ENCODE peak calls at places on chromosomes 1 and 21, in four cellular contexts. H, Q, B and G are unnamed samples.

GRCh38 chr1:94753171-94753972 is 66.8 kb upstream of the SLC44A3 start:
- DNase-seq in H (peak), Q (peak), B (no peak), G (no peak)

GRCh38 chr1:181260994-181261393 is 172.5 kb downstream of the IER5 start:
- DNase-seq in H (no peak), Q (no peak), B (no peak), G (no peak)

GRCh38 chr1:85330206-85330605 is 53.8 kb upstream of the BCL10 start:
- DNase-seq in H (no peak), Q (peak), B (peak), G (peak)

GRCh38 chr1:50474859-50475809 is 51.9 kb upstream of the DMRTA2 start:
- DNase-seq in H (no peak), Q (peak), B (peak), G (no peak)

GRCh38 chr21:28826569-28826968 is 166.1 kb downstream of the LTN1 start:
- DNase-seq in H (no peak), Q (no peak), B (no peak), G (no peak)

GRCh38 chr1:172971241-172971640 is 79.5 kb downstream of the TNFSF18 start:
- DNase-seq in H (no peak), Q (no peak), B (no peak), G (no peak)

GRCh38 chr1:162605225-162605927 is 26.9 kb upstream of the DDR2 start:
- DNase-seq in H (no peak), Q (peak), B (peak), G (peak)

GRCh38 chr1:3587133-3587733 is 24.1 kb downstream of the MEGF6 start:
- DNase-seq in H (no peak), Q (peak), B (peak), G (no peak)

GRCh38 chr1:17176306-17177061 is 28.4 kb upstream of the PADI1 start:
- DNase-seq in H (no peak), Q (no peak), B (no peak), G (no peak)

GRCh38 chr1:115840615-115841460 is at the start of gene NHLH2:
- DNase-seq in H (no peak), Q (no peak), B (no peak), G (no peak)

GRCh38 chr1:203629509-203630082 is 3.0 kb downstream of the ATP2B4 start:
- DNase-seq in H (peak), Q (peak), B (no peak), G (no peak)

GRCh38 chr1:72241397-72241796 is 40.9 kb downstream of the NEGR1 start:
- DNase-seq in H (no peak), Q (peak), B (no peak), G (no peak)

GRCh38 chr1:156232222-156232621 is 9.8 kb upstream of the BGLAP start:
- DNase-seq in H (no peak), Q (no peak), B (no peak), G (no peak)

GRCh38 chr1:195731385-195731784 is 876.9 kb downstream of the KCNT2 start:
- DNase-seq in H (no peak), Q (no peak), B (no peak), G (no peak)

GRCh38 chr1:198680174-198680871 is 41.5 kb downstream of the PTPRC start:
- DNase-seq in H (no peak), Q (no peak), B (no peak), G (no peak)

GRCh38 chr1:90175490-90176157 is 180.7 kb downstream of the ZNF326 start:
- DNase-seq in H (no peak), Q (peak), B (no peak), G (no peak)

GRCh38 chr1:21567241-21568005 is 58.2 kb downstream of the ALPL start:
- DNase-seq in H (no peak), Q (no peak), B (no peak), G (peak)

GRCh38 chr1:35573198-35573775 is at the start of gene TFAP2E:
- DNase-seq in H (no peak), Q (no peak), B (peak), G (no peak)

GRCh38 chr21:45283019-45283610 is 4.6 kb downstream of the POFUT2 start:
- DNase-seq in H (no peak), Q (no peak), B (no peak), G (no peak)

GRCh38 chr1:3403388-3404179 is 50.9 kb upstream of the ARHGEF16 start:
- DNase-seq in H (no peak), Q (no peak), B (no peak), G (no peak)

GRCh38 chr1:46396429-46397398 is 2.6 kb downstream of the FAAH start:
- DNase-seq in H (no peak), Q (no peak), B (no peak), G (no peak)

GRCh38 chr1:48543854-48544253 is 71.8 kb upstream of the SPATA6 start:
- DNase-seq in H (no peak), Q (no peak), B (no peak), G (no peak)

GRCh38 chr1:7379445-7379971 is 391.6 kb upstream of the VAMP3 start:
- DNase-seq in H (peak), Q (peak), B (no peak), G (peak)

GRCh38 chr1:236982380-236982779 is 21.9 kb downstream of the MT1HL1 start:
- DNase-seq in H (no peak), Q (no peak), B (no peak), G (no peak)

GRCh38 chr1:212060632-212061472 is 25.3 kb downstream of the DTL start:
- DNase-seq in H (no peak), Q (no peak), B (no peak), G (no peak)

GRCh38 chr1:47449702-47450552 is 12.1 kb downstream of the FOXD2 start:
- DNase-seq in H (peak), Q (peak), B (peak), G (no peak)

GRCh38 chr21:45390831-45391742 is 13.9 kb upstream of the COL18A1 start:
- DNase-seq in H (peak), Q (no peak), B (no peak), G (no peak)

GRCh38 chr1:115862406-115862805 is 21.5 kb upstream of the NHLH2 start:
- DNase-seq in H (no peak), Q (no peak), B (no peak), G (no peak)

GRCh38 chr1:94416901-94417701 is 1.1 kb upstream of the ABCD3 start:
- DNase-seq in H (no peak), Q (peak), B (peak), G (no peak)

GRCh38 chr1:229059671-229060079 is 211.2 kb upstream of the RAB4A start:
- DNase-seq in H (peak), Q (peak), B (no peak), G (no peak)

GRCh38 chr1:119275145-119275929 is 93.2 kb upstream of the HAO2 start:
- DNase-seq in H (no peak), Q (peak), B (peak), G (peak)

GRCh38 chr1:222769968-222770620 is 33.1 kb downstream of the FAM177B start:
- DNase-seq in H (no peak), Q (no peak), B (no peak), G (no peak)

GRCh38 chr21:44295646-44296045 is 4.2 kb upstream of the PFKL start:
- DNase-seq in H (no peak), Q (no peak), B (no peak), G (no peak)

GRCh38 chr1:2233997-2234761 is 6.1 kb downstream of the SKI start:
- DNase-seq in H (peak), Q (peak), B (peak), G (peak)

GRCh38 chr1:98669355-98670296 is 8.1 kb downstream of the SNX7 start:
- DNase-seq in H (no peak), Q (no peak), B (no peak), G (no peak)

GRCh38 chr1:84352298-84353106 is 45.8 kb upstream of the DNASE2B start:
- DNase-seq in H (no peak), Q (no peak), B (no peak), G (no peak)

GRCh38 chr1:37476460-37477197 is 2.2 kb downstream of the ZC3H12A start:
- DNase-seq in H (peak), Q (peak), B (peak), G (peak)

GRCh38 chr1:63638471-63638870 is 45.3 kb downstream of the PGM1 start:
- DNase-seq in H (no peak), Q (no peak), B (no peak), G (no peak)

GRCh38 chr1:212470059-212470458 is 37.3 kb downstream of the NENF start:
- DNase-seq in H (peak), Q (peak), B (peak), G (peak)

DNA sequence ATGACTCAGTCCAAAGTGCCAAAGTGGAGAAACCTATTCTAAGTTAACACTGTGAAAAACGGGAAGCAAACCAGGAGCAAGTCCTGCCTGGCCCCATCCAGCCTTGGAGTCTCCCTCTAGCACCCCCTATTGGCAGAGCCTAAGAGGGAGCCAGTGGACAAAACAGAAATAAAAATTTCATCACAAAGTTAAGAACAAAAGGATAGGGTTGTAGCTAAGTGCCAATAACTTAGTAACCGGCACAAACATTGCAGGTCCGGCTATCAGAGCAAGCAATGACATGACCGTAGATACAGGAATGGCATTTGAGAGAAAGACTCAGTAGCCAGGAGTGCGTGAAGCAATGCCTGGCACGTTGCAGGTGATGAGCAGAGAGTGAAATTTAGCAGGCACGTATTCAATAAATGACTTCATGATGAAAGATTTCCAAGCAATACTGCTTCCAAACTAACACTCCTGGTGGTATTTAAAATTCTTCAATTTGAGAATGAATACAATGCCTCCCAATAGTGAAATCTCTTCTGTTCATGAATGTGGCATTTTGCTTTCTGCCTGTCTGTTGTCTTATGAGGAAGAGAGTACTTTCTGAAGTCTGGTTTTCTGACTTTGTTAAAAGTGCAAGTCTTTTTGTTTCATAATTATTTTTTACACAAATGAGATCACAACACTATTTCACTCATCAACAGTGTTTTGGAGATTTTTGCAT is 391.0 kb downstream of the OMA1 start:
- DNase-seq in H (peak), Q (no peak), B (peak), G (no peak)
- TF ChIP-seq CTCF in H (peak), Q (peak), B (no peak), G (peak)

GRCh38 chr1:153626929-153627796 is at the start of gene S100A13:
- DNase-seq in H (peak), Q (peak), B (peak), G (peak)
- H3K4me3 ChIP-seq in H (peak), Q (peak), B (peak), G (peak)

DNA sequence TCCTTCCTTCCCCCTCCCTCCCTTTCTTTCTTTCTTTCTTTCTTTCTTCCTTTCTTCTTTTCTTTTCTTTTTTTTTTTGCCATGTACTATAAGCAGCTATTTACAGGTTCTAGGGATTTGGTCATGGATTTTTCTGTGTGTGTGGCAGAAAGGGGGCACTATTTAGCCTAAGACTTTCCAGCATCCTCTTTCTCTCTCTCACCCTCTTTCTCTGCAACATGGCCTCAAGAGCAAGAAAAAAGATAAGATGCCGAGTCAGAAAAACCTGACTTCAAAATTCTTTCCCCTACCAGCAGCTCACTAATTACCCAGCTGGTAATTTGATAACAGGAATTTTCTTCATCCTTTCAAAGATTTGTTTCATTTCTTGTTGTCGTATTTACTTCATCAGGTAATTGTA is 458.3 kb upstream of the ADAMTS5 start:
- DNase-seq in H (no peak), Q (peak), B (no peak), G (no peak)
- TF ChIP-seq CTCF in H (no peak), Q (peak), B (no peak), G (no peak)

GRCh38 chr1:145957443-145958319 is at the start of gene LIX1L:
- DNase-seq in H (peak), Q (peak), B (peak), G (peak)

GRCh38 chr1:145956361-145956760 is 1.5 kb downstream of the LIX1L start:
- DNase-seq in H (no peak), Q (no peak), B (no peak), G (no peak)

GRCh38 chr1:145956776-145957442 is 908 bp downstream of the LIX1L start:
- DNase-seq in H (peak), Q (peak), B (no peak), G (no peak)

GRCh38 chr1:145953861-145954260 is 4.0 kb downstream of the LIX1L start:
- DNase-seq in H (no peak), Q (no peak), B (no peak), G (no peak)

DNA sequence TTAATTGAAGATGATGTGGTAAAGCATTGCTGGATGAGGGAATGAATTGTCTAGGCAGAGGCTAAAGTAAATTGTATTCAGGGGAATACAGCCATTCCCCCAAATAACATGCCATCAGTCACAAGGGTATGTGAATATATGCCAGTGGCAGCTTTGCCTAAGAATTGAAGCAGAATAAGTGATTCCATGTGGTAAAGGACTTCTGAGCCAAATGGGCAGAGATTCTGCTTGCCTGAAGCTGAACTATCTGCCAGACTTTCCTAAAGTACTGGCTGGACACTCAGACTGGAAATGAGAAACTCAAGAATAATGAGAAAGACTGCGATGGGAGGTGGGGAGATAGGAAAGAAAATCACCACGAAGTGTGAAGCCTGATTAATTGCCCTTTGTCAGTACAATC is 2.4 kb downstream of the LIX1L start:
- DNase-seq in H (no peak), Q (no peak), B (no peak), G (no peak)
- H3K4me3 ChIP-seq in H (peak), Q (no peak), B (no peak), G (no peak)

GRCh38 chr1:169899519-169900217 is 6.0 kb upstream of the SCYL3 start:
- DNase-seq in H (no peak), Q (no peak), B (no peak), G (no peak)
- TF ChIP-seq CTCF in H (no peak), Q (no peak), B (no peak), G (no peak)

DNA sequence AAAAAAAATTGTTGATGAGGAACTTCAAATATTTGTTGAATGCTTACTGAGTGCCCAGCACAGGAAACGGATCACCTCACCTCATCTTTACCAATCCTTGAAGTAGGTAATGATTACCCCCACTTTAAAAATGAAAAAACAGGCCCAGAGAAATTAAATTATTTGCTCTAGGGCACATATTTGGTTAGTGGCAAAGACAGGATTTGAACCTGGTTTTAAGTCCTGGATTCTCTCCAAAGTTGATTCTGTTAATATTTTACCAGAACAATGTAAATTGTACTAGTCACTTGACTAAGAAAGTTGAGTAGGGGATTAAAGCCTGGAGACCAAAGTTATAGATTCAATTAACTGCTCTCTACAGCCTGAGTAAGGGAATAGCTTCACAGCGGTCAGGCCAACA is 97.9 kb downstream of the GIPC2 start:
- DNase-seq in H (no peak), Q (no peak), B (no peak), G (no peak)
- H3K4me3 ChIP-seq in H (no peak), Q (no peak), B (no peak), G (no peak)

GRCh38 chr1:68010543-68010942 is 39.9 kb downstream of the DIRAS3 start:
- DNase-seq in H (no peak), Q (peak), B (no peak), G (no peak)

GRCh38 chr1:68011786-68012375 is 38.5 kb downstream of the DIRAS3 start:
- DNase-seq in H (no peak), Q (peak), B (peak), G (no peak)

GRCh38 chr1:68015369-68015768 is 35.1 kb downstream of the DIRAS3 start:
- DNase-seq in H (no peak), Q (no peak), B (no peak), G (no peak)

GRCh38 chr1:68013351-68013750 is 37.1 kb downstream of the DIRAS3 start:
- DNase-seq in H (no peak), Q (no peak), B (no peak), G (no peak)

GRCh38 chr1:68010094-68010493 is 40.3 kb downstream of the DIRAS3 start:
- DNase-seq in H (no peak), Q (peak), B (no peak), G (no peak)
- TF ChIP-seq CTCF in H (peak), Q (peak), B (peak), G (peak)

DNA sequence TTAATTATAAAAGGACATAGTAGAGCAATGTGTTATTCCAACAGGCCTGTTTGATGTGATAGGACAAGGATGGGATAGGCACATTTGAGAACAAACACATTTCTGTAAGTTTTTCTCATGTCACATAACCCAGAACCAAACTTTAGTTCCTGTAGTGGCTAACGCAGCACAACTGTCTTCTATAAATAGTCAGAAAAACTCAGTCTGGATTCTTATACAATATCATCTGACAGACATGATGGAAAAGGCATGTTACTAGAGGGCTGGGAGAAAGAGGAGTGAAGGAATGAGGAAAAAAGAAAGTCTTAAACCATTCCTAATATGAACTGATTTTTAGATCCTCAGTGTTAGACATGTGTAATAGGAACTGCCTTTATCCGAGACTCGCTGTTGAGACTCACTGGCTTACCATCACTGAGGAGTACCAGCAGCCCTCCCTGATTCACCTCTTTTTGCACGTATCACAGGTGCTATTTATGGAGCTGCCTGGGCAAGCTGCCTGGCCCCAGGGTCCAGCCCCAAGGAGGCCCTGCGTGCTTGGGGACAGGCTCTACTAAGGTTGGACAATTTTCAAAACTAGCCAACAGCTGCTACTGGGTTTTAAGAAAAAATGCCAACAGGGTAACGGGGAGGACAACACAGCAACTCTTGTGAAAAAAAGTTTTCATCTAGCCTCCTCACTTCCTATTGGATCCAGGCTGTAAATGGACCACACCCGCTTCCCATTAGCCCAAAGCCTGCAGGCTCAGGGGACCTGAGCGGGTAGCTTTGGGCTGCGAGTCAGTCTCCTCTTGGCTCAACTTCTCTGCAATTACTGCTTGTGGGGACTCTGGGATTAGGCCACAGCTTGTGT is 30.7 kb upstream of the SERBP1 start:
- DNase-seq in H (peak), Q (no peak), B (no peak), G (no peak)
- H3K4me3 ChIP-seq in H (peak), Q (no peak), B (no peak), G (no peak)

DNA sequence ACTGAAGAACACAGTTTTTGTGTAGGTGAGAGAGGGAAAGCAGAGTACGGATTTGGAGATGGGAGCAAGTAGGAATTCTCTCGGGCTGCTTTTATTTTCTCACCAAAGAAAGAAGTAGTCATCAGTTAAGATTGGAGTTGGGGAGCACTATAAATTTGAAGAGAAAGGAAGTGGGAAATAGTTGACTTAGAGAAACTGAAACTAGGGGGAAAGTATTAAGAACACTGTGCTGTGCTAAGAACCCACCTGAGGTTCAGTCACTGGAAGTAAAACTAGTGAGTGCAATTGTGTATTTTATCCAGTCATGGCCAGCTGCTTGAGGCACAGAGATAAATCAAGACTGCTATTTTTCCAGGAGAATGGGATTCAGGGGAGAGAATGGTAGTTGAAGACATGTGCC is 37.4 kb downstream of the CLCC1 start:
- DNase-seq in H (no peak), Q (no peak), B (no peak), G (no peak)
- TF ChIP-seq CTCF in H (no peak), Q (no peak), B (no peak), G (no peak)

GRCh38 chr21:39258207-39258606 is 55.2 kb downstream of the BRWD1 start:
- DNase-seq in H (no peak), Q (no peak), B (no peak), G (no peak)
- H3K4me3 ChIP-seq in H (no peak), Q (no peak), B (no peak), G (no peak)